ENCODE peak calls at places on chromosomes 7 and 10, in five cellular contexts. S is Panc1, I is fibroblast of pulmonary artery, P is A549, R is hepatocyte. X is an unnamed sample.

GRCh38 chr10:30070001-30070759 is 10.8 kb upstream of the JCAD start:
- DNase-seq in S (no peak), I (peak), P (no peak), R (no peak), X (no peak)

GRCh38 chr7:155361947-155362346 is 64.3 kb downstream of the INSIG1 start:
- DNase-seq in S (no peak), I (no peak), P (no peak), R (no peak), X (peak)

GRCh38 chr7:522071-522937 is 2.7 kb upstream of the PDGFA start:
- DNase-seq in S (no peak), I (peak), P (no peak), R (peak), X (no peak)

GRCh38 chr10:133167693-133168616 is 7.9 kb downstream of the KNDC1 start:
- DNase-seq in S (no peak), I (no peak), P (no peak), R (no peak), X (no peak)

GRCh38 chr7:7416031-7416968 is 119.4 kb downstream of the COL28A1 start:
- DNase-seq in S (no peak), I (peak), P (no peak), R (peak), X (no peak)

GRCh38 chr7:151167197-151167911 is at the start of gene GBX1:
- DNase-seq in S (no peak), I (no peak), P (peak), R (peak), X (no peak)

GRCh38 chr10:43261578-43261965 is 5.3 kb downstream of the RASGEF1A start:
- DNase-seq in S (no peak), I (no peak), P (no peak), R (peak), X (no peak)

GRCh38 chr7:101333912-101334311 is 12.3 kb upstream of the IFT22 start:
- DNase-seq in S (no peak), I (no peak), P (no peak), R (no peak), X (no peak)

GRCh38 chr10:127699311-127699710 is 37.7 kb upstream of the FOXI2 start:
- DNase-seq in S (no peak), I (no peak), P (no peak), R (no peak), X (no peak)

GRCh38 chr7:129786179-129786514 is 166.6 kb downstream of the UBE2H start:
- DNase-seq in S (no peak), I (no peak), P (no peak), R (no peak), X (peak)

GRCh38 chr10:17003151-17003550 is 126.5 kb downstream of the CUBN start:
- DNase-seq in S (no peak), I (peak), P (no peak), R (peak), X (no peak)

GRCh38 chr7:92613720-92614119 is 23.5 kb upstream of the FAM133B start:
- DNase-seq in S (no peak), I (no peak), P (no peak), R (no peak), X (no peak)

GRCh38 chr10:110363572-110364411 is 59.1 kb upstream of the SMNDC1 start:
- DNase-seq in S (no peak), I (no peak), P (no peak), R (no peak), X (no peak)

GRCh38 chr7:44127161-44127560 is 3.8 kb upstream of the POLD2 start:
- DNase-seq in S (no peak), I (no peak), P (no peak), R (no peak), X (no peak)

GRCh38 chr7:8128457-8129322 is 133.3 kb downstream of the ICA1 start:
- DNase-seq in S (no peak), I (no peak), P (no peak), R (no peak), X (no peak)

GRCh38 chr7:28507538-28508282 is 95.4 kb downstream of the CREB5 start:
- DNase-seq in S (no peak), I (no peak), P (no peak), R (no peak), X (no peak)
- H3K4me3 ChIP-seq in S (no peak), I (no peak), P (no peak), R (no peak), X (no peak)

GRCh38 chr7:27210441-27211083 is 10.7 kb upstream of the HOXA13 start:
- DNase-seq in S (no peak), I (peak), P (peak), R (peak), X (no peak)
- H3K4me3 ChIP-seq in S (peak), I (peak), P (peak), R (no peak), X (peak)

DNA sequence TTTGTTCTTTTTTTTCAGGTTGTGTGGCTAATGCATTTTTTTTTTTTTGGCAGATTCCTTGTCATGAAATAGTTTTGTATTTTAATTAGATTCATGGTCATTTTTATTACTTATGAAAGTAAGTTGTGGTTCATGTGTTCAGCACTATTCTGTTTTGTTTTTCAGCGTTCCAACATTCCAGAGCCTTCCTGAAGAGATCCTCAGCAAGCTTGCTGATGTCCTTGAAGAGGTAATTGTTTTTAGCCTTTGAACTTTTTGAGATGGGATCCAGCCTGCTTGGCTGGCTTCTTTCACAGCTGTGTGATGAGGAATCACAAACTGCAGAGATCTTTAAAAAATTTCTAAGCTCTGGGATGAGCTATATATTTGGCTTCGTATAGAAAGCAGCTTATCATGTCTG is 207.9 kb upstream of the CSTF2T start:
- DNase-seq in S (no peak), I (no peak), P (no peak), R (no peak), X (no peak)
- H3K4me3 ChIP-seq in S (no peak), I (no peak), P (no peak), R (no peak), X (no peak)

DNA sequence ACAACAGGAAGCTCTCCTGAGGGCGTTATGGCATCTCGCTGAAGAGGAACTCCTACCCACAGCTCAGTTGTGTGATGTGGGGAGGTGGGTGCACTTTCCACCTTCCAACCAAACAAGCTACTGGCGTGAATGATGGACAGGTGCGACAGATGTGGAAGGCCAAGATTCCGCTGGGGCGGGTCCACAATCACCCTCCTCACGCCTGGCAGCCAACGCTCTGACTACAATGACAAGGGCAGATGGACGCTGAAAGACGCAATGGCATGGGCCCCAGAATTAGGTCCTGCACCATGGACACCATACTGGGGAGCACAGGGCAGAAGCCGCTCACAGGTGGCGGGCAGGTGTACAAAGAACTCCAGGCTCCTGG is 282.5 kb downstream of the PRPF18 start:
- DNase-seq in S (no peak), I (no peak), P (no peak), R (no peak), X (no peak)
- H3K4me3 ChIP-seq in S (no peak), I (no peak), P (no peak), R (no peak), X (no peak)

DNA sequence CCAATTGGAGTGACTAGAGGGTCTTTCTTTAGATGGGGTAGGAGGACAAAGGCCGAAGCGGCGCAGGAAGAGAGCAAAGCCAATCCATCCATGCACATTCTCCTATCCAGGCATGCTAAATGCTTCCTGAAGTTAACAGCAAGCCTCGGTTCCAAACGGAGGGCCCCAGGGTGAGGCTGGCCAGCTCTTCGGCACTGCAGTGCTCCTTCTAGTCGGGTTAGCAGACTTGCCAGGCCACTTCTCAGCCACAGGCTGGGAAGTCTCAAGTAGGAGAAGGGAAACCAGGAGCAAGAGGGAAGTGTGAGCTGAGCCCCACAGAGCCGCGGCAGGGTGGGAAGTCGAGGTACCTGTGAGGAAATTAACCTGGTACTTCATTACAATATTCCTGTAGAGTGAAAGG is 253.8 kb upstream of the INHBA start:
- DNase-seq in S (no peak), I (peak), P (no peak), R (no peak), X (no peak)
- H3K4me3 ChIP-seq in S (no peak), I (peak), P (no peak), R (no peak), X (no peak)

DNA sequence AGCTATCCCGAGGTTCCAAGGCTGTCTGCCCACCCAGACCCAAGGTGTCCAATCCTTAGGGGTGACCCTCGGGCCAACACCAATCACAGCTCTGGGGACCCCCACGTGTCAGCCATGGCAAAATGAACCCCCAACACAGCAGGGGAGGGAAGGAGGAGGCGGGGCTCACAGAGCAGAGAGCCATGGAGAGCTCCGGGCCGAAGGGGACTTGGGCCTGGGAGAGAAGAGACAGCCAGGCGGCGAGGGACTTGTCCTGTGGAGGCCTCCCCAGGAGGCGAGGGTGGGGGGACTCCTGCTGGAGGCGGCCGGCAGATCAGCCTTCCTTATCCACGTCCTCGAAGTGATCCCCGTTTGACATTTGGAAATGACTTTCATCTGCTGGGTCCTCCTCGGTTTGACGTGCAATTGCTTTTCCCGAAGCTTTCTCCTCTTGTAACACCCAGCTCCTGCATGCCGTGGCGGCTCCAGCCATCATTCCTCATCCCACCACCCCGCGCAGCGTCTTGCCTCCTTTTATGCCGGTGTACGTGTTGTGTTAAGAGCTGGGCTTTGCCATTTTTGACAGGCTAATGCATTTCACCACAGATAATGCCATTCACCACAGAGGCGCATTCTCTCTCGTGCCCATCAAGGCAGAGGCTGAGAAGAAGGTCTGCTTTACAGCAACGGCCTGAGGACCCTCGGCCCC is 337.4 kb downstream of the DNAJB6 start:
- DNase-seq in S (no peak), I (no peak), P (no peak), R (no peak), X (no peak)
- H3K4me3 ChIP-seq in S (no peak), I (no peak), P (no peak), R (no peak), X (no peak)

DNA sequence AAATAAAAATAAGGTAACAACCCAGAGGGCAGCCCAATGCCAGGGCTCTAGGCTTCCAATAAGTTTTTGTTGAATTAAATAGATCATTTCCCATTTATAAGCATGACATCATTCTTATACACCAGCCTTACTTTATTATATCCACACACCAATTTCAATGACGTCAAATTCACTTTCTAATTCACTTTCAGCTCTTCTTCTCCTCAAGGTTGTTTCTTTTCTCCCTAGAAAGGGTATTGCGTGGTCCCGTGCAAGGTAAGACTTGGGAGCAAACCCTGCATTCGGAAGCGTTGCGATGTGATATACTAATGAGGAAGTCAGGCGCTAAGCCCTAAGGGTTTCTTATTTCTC is 1.1 kb upstream of the DKK1 start:
- DNase-seq in S (no peak), I (no peak), P (peak), R (no peak), X (no peak)
- H3K4me3 ChIP-seq in S (peak), I (peak), P (peak), R (peak), X (no peak)

DNA sequence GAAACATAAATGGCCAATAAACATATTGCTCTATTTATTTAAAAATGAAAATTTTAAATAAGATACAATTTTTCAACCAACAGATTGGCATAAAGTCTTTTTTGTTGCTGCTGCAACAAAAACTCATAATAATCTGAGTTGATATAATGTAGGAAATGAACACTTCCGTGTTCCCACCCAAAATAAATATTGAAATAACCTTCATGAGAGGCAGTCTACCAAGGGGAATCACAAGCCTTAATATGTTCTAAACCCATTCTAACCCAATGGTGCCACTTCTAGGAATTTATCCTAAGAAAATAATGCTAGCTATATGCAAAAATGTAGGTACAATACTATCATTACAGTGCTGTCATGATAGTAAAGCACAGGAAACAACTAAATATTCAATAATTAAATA is 39.1 kb downstream of the SLC25A13 start:
- DNase-seq in S (no peak), I (no peak), P (no peak), R (no peak), X (no peak)
- H3K4me3 ChIP-seq in S (no peak), I (no peak), P (no peak), R (no peak), X (no peak)